ENCODE peak calls at places on chromosomes 2 and 18, in nine cellular contexts. T is kidney tubule cell; H is left kidney; I is fibroblast of the aortic adventitia; F is activated naive CD8-positive, alpha-beta T cell treated with anti-CD3 and anti-CD28 coated beads, Interleukin-2, amount 50 U/mL, for 24 hours; V is mesothelial cell of epicardium; C is tibial nerve; G is frontal cortex; B is A549. M is an unnamed sample.

GRCh38 chr18:10872297-10872696 is 277.1 kb downstream of the PIEZO2 start:
- DNase-seq in T (no peak), H (no peak), I (peak), F (no peak), V (no peak), C (no peak), G (no peak), B (no peak), M (no peak)

GRCh38 chr2:54555318-54555837 is 99.3 kb downstream of the SPTBN1 start:
- DNase-seq in T (peak), H (peak), I (peak), F (no peak), V (no peak), C (no peak), G (no peak), B (no peak), M (no peak)

GRCh38 chr2:105431367-105432088 is 32.7 kb upstream of the FHL2 start:
- DNase-seq in T (no peak), H (no peak), I (peak), F (no peak), V (no peak), C (peak), G (no peak), B (no peak), M (peak)

GRCh38 chr2:101307950-101308431 is 510 bp downstream of the RNF149 start:
- DNase-seq in T (peak), H (peak), I (peak), F (peak), V (peak), C (no peak), G (no peak), B (peak), M (no peak)

GRCh38 chr18:34591920-34592444 is 118.1 kb upstream of the DTNA start:
- DNase-seq in T (no peak), H (no peak), I (no peak), F (no peak), V (no peak), C (no peak), G (no peak), B (no peak), M (no peak)

GRCh38 chr2:115160523-115161521 is 718.4 kb downstream of the DPP10 start:
- DNase-seq in T (peak), H (peak), I (no peak), F (peak), V (peak), C (no peak), G (no peak), B (no peak), M (no peak)

GRCh38 chr2:90069290-90069894 is 1377.9 kb downstream of the RPIA start:
- DNase-seq in T (peak), H (peak), I (peak), F (peak), V (no peak), C (no peak), G (no peak), B (peak), M (no peak)

GRCh38 chr18:24200899-24201298 is 62.0 kb downstream of the CABYR start:
- DNase-seq in T (no peak), H (no peak), I (no peak), F (no peak), V (no peak), C (no peak), G (no peak), B (no peak), M (no peak)

GRCh38 chr2:217930783-217931563 is 71.8 kb downstream of the TNS1 start:
- DNase-seq in T (peak), H (no peak), I (no peak), F (no peak), V (no peak), C (no peak), G (no peak), B (no peak), M (peak)

GRCh38 chr2:86274265-86274917 is 63.0 kb downstream of the REEP1 start:
- DNase-seq in T (peak), H (no peak), I (peak), F (no peak), V (no peak), C (no peak), G (no peak), B (peak), M (peak)